ENCODE peak calls at places on chromosomes 7 and 10, in nine cellular contexts. M is Peyer's patch, Z is breast epithelium, A is HL-60, T is A549, V is WTC11, W is psoas muscle, X is suprapubic skin, G is neural progenitor cell. P is an unnamed sample.

GRCh38 chr7:11702938-11703337 is 129.1 kb downstream of the THSD7A start:
- DNase-seq in A (peak), T (no peak), G (no peak), M (no peak), X (no peak), Z (no peak), W (no peak), V (no peak), P (no peak)

GRCh38 chr10:80276335-80276734 is 13.1 kb downstream of the MAT1A start:
- DNase-seq in V (no peak), M (no peak), X (peak), G (no peak), T (no peak), Z (no peak), W (no peak), A (no peak), P (no peak)

GRCh38 chr10:112191791-112192190 is 8.2 kb upstream of the GPAM start:
- DNase-seq in T (no peak), V (no peak), X (no peak), M (no peak), G (no peak), A (no peak), Z (no peak), W (no peak), P (no peak)

GRCh38 chr7:20331231-20331880 is 656 bp downstream of the ITGB8 start:
- DNase-seq in A (peak), M (peak), T (peak), V (peak), G (peak), Z (peak), W (peak), X (peak), P (no peak)

GRCh38 chr7:155203059-155203881 is 94.4 kb upstream of the INSIG1 start:
- DNase-seq in A (no peak), G (no peak), Z (no peak), W (no peak), M (no peak), T (no peak), V (no peak), X (no peak), P (no peak)

GRCh38 chr7:127652333-127653248 is 597 bp downstream of the SND1 start:
- DNase-seq in M (no peak), V (no peak), X (no peak), W (no peak), A (no peak), T (peak), Z (no peak), G (no peak), P (no peak)

GRCh38 chr10:8873310-8873709 is 818.8 kb downstream of the GATA3 start:
- DNase-seq in M (no peak), A (no peak), W (no peak), X (no peak), Z (no peak), T (peak), G (no peak), V (no peak), P (no peak)

GRCh38 chr7:123067814-123068213 is 72.3 kb upstream of the TAS2R16 start:
- DNase-seq in T (no peak), Z (no peak), A (no peak), M (no peak), X (no peak), W (no peak), V (no peak), G (no peak), P (no peak)

GRCh38 chr7:73722785-73723184 is 3.3 kb upstream of the STX1A start:
- DNase-seq in G (no peak), A (no peak), X (no peak), Z (no peak), W (no peak), M (no peak), V (no peak), T (no peak), P (no peak)

GRCh38 chr10:3225589-3225988 is 53.0 kb upstream of the PITRM1 start:
- DNase-seq in Z (no peak), A (no peak), X (no peak), V (no peak), W (no peak), T (peak), M (no peak), G (no peak), P (no peak)

GRCh38 chr7:135537905-135538304 is 19.8 kb upstream of the NUP205 start:
- DNase-seq in A (no peak), M (no peak), W (no peak), G (no peak), T (no peak), X (no peak), Z (no peak), V (no peak), P (no peak)

GRCh38 chr10:35225204-35225603 is 98.6 kb downstream of the CREM start:
- DNase-seq in A (peak), X (no peak), T (no peak), Z (no peak), V (no peak), G (no peak), W (no peak), M (no peak), P (no peak)

GRCh38 chr7:30645661-30646060 is 36.6 kb downstream of the CRHR2 start:
- DNase-seq in V (no peak), A (no peak), G (no peak), W (no peak), M (no peak), Z (no peak), X (no peak), T (no peak), P (no peak)

GRCh38 chr10:43683451-43684197 is 34.9 kb upstream of the ZNF32 start:
- DNase-seq in A (no peak), V (peak), W (no peak), G (peak), M (no peak), X (peak), Z (no peak), T (peak), P (no peak)

GRCh38 chr10:127485153-127485857 is 63.8 kb upstream of the NPS start:
- DNase-seq in G (peak), X (no peak), T (peak), M (no peak), W (no peak), Z (no peak), A (no peak), V (peak), P (no peak)

GRCh38 chr10:86665868-86666267 is 2.4 kb upstream of the LDB3 start:
- DNase-seq in W (peak), G (no peak), M (no peak), Z (no peak), X (no peak), T (no peak), V (no peak), A (no peak), P (no peak)

GRCh38 chr7:32495298-32496051 is at the start of gene AVL9:
- DNase-seq in M (peak), X (peak), A (peak), V (peak), Z (peak), G (peak), W (peak), T (peak), P (peak)

GRCh38 chr10:115402690-115403089 is 309.5 kb downstream of the ATRNL1 start:
- DNase-seq in T (no peak), V (no peak), A (no peak), M (no peak), W (no peak), G (no peak), X (no peak), Z (no peak), P (no peak)

GRCh38 chr7:50952120-50952519 is 169.4 kb upstream of the GRB10 start:
- DNase-seq in X (no peak), M (no peak), V (no peak), T (no peak), W (no peak), G (no peak), Z (no peak), A (no peak), P (no peak)

GRCh38 chr10:70886921-70887665 is 1.3 kb downstream of the PCBD1 start:
- DNase-seq in Z (no peak), G (peak), T (no peak), V (no peak), A (no peak), W (no peak), X (no peak), M (no peak), P (no peak)

GRCh38 chr10:127415901-127416630 is 133.0 kb upstream of the NPS start:
- DNase-seq in A (no peak), T (no peak), G (peak), W (no peak), V (no peak), Z (no peak), M (no peak), X (no peak), P (peak)

GRCh38 chr10:113326160-113327111 is 226.4 kb upstream of the HABP2 start:
- DNase-seq in A (peak), M (no peak), X (no peak), V (peak), G (peak), Z (no peak), W (peak), T (peak), P (no peak)

GRCh38 chr7:158377800-158378623 is 209.6 kb downstream of the PTPRN2 start:
- DNase-seq in M (peak), Z (no peak), X (no peak), A (no peak), W (no peak), G (no peak), V (no peak), T (no peak), P (no peak)

GRCh38 chr10:28637346-28637745 is 40.0 kb upstream of the BAMBI start:
- DNase-seq in X (no peak), T (no peak), A (no peak), V (no peak), W (no peak), M (no peak), Z (no peak), G (no peak), P (peak)

GRCh38 chr10:88270061-88270808 is 312.9 kb downstream of the RNLS start:
- DNase-seq in Z (no peak), X (no peak), W (no peak), G (no peak), T (no peak), A (no peak), M (no peak), V (no peak), P (no peak)

GRCh38 chr10:65675236-65675635 is 1250.6 kb upstream of the LRRTM3 start:
- DNase-seq in Z (no peak), W (no peak), V (no peak), T (peak), G (no peak), X (no peak), A (no peak), M (no peak), P (no peak)

GRCh38 chr10:122786269-122786668 is 59.4 kb downstream of the CUZD1 start:
- DNase-seq in X (peak), G (peak), A (no peak), W (no peak), M (no peak), Z (no peak), T (peak), V (peak), P (no peak)

GRCh38 chr7:150631866-150632864 is at the start of gene GIMAP6:
- DNase-seq in G (no peak), M (no peak), X (no peak), T (no peak), V (no peak), Z (no peak), W (no peak), A (peak), P (no peak)

GRCh38 chr10:59362184-59362966 is at the start of gene FAM13C:
- DNase-seq in G (peak), Z (peak), T (peak), W (peak), M (peak), X (peak), A (no peak), V (peak), P (no peak)

GRCh38 chr7:135708041-135708440 is 19.9 kb downstream of the SLC13A4 start:
- DNase-seq in T (no peak), Z (no peak), W (no peak), V (peak), A (no peak), X (no peak), G (no peak), M (no peak), P (no peak)

GRCh38 chr7:33186187-33186586 is 56.8 kb downstream of the BBS9 start:
- DNase-seq in T (peak), V (no peak), Z (no peak), W (no peak), A (no peak), X (no peak), G (peak), M (no peak), P (no peak)

GRCh38 chr10:13803566-13804554 is 217.1 kb downstream of the PRPF18 start:
- DNase-seq in X (no peak), Z (no peak), T (no peak), A (no peak), W (no peak), G (no peak), M (no peak), V (no peak), P (no peak)

GRCh38 chr7:157821959-157822687 is 485.3 kb downstream of the DNAJB6 start:
- DNase-seq in T (no peak), M (no peak), G (no peak), W (no peak), V (no peak), A (no peak), X (no peak), Z (no peak), P (no peak)

GRCh38 chr10:74675527-74675926 is 150.9 kb upstream of the KAT6B start:
- DNase-seq in Z (no peak), W (no peak), V (no peak), M (no peak), T (no peak), G (no peak), X (no peak), A (no peak), P (no peak)

GRCh38 chr10:1551636-1552338 is 185.5 kb downstream of the ADARB2 start:
- DNase-seq in X (no peak), Z (peak), G (peak), W (no peak), M (peak), V (no peak), T (no peak), A (no peak), P (no peak)

GRCh38 chr10:43253461-43254198 is 13.2 kb downstream of the RASGEF1A start:
- DNase-seq in M (no peak), Z (no peak), W (no peak), X (peak), A (no peak), G (no peak), V (no peak), T (no peak), P (no peak)

GRCh38 chr7:105621617-105622016 is 40.3 kb upstream of the EFCAB10 start:
- DNase-seq in Z (no peak), X (no peak), T (no peak), G (no peak), M (no peak), A (no peak), V (no peak), W (peak), P (no peak)

GRCh38 chr7:3446786-3447185 is 145.7 kb downstream of the SDK1 start:
- DNase-seq in M (no peak), W (no peak), X (no peak), Z (no peak), V (no peak), A (no peak), T (no peak), G (no peak), P (no peak)

GRCh38 chr7:36506820-36507219 is 117.2 kb downstream of the ANLN start:
- DNase-seq in X (peak), G (no peak), V (no peak), M (no peak), T (peak), A (no peak), Z (no peak), W (no peak), P (no peak)

GRCh38 chr7:18590744-18591340 is 95.3 kb downstream of the HDAC9 start:
- DNase-seq in A (no peak), M (no peak), Z (no peak), T (peak), X (no peak), V (no peak), G (peak), W (no peak), P (no peak)

GRCh38 chr7:116292381-116292780 is 82.0 kb downstream of the TES start:
- DNase-seq in W (no peak), M (no peak), T (no peak), A (no peak), V (no peak), G (no peak), Z (no peak), X (no peak), P (no peak)

GRCh38 chr7:116290740-116291139 is 80.4 kb downstream of the TES start:
- DNase-seq in M (no peak), X (no peak), A (no peak), W (no peak), T (no peak), G (peak), Z (no peak), V (peak), P (no peak)

GRCh38 chr7:116291937-116292336 is 81.6 kb downstream of the TES start:
- DNase-seq in M (no peak), Z (no peak), A (no peak), V (no peak), X (no peak), G (no peak), W (no peak), T (no peak), P (no peak)

GRCh38 chr7:116293633-116294032 is 83.3 kb downstream of the TES start:
- DNase-seq in A (no peak), V (no peak), Z (no peak), T (no peak), W (no peak), M (no peak), G (no peak), X (no peak), P (no peak)

DNA sequence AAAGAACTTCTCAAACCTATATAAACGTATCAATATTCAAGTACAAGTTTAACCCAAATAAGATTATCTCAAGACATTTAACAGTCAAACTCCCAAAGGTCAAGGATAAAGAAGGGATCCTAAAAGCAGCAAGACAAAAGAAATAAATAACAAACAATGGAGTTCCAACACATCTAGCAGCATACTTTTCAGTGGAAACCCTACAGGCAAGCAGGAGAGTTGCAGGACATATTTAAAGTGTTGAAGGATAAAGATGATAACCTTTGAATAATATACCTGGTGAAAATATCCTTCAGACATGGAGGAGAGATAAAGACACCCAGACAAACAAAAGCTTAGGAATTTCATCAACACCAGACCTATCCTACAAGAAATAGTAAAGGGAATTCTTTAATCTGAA is 82.8 kb downstream of the TES start:
- DNase-seq in T (no peak), G (no peak), X (no peak), V (no peak), W (no peak), M (no peak), Z (no peak), A (no peak), P (no peak)
- TF ChIP-seq CTCF in T (no peak), G (peak), X (no peak), V (no peak), W (no peak), M (no peak), Z (no peak), A (no peak), P (no peak)

GRCh38 chr7:14841850-14842249 is 60.7 kb downstream of the DGKB start:
- DNase-seq in Z (no peak), A (no peak), T (no peak), M (no peak), G (no peak), X (no peak), V (no peak), W (no peak), P (no peak)
- TF ChIP-seq CTCF in Z (no peak), A (no peak), T (no peak), M (no peak), G (no peak), X (no peak), V (no peak), W (no peak), P (no peak)

DNA sequence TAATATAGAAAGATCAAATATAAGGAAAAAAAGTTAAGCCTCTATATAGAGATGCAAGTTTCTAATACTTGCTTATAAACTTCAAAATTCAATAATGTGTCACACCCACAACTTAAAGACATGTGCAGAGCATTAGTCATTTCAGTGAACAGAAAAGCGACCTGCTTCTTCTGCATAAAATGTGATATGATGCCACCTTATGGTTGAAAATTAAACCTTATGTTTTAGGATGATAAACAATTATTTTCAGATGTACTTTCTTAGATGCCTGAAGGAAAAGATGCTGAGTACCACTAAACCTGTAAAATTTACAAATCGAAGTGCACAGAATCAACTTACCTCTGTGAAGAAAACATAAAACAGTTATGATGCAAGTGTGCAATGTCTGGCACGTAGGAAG is 96.0 kb downstream of the MTERF1 start:
- DNase-seq in Z (no peak), T (peak), G (no peak), X (no peak), A (no peak), W (no peak), V (no peak), M (no peak), P (no peak)
- TF ChIP-seq CTCF in Z (peak), T (peak), G (peak), X (no peak), A (no peak), W (peak), V (no peak), M (no peak), P (peak)

GRCh38 chr10:69513617-69514016 is 59.6 kb downstream of the NEUROG3 start:
- DNase-seq in X (no peak), T (no peak), W (no peak), Z (no peak), V (no peak), A (no peak), G (no peak), M (no peak), P (no peak)
- TF ChIP-seq CTCF in X (no peak), T (no peak), W (no peak), Z (no peak), V (no peak), A (no peak), G (no peak), M (no peak), P (no peak)

DNA sequence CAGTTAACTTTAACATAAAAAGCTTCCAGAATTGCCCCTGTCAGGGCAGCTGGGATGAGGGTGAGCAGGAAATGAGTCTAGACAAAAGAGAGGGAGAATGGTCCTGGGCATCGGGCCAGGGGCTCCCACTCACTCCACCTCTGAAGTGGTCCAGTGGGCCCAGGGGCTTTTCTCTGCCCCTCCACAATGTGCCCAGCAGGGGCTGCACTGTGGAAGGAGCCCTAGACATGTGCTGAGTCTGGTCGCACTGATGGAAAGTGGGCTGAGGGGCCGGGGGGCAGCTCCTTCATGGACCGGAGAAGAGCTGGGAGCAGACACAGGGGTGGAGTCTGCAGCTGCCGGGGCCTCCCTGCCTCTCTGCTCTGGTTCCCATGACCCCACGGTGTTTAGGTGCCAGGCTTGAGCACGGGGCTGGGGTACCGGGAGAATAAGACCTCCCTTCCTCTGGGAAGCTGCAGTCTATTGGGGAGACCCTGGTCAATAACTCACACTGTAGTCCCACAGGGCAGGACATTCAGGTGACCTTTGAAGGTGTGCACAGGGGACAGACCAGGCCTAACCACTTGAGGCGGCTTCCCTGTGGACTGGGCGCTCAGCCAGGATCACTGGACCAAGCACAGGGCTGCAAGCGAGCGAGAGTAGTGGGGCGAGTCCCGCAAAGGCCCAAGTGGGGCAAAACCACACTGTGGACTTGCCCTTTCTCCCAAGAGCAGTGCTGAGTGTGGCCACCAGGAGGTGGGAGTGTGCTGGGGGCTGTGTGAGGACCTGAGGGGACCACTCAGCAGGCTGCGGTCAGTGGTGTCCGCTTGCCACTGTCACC is 6.1 kb downstream of the ADCY1 start:
- DNase-seq in X (peak), Z (peak), A (no peak), T (peak), G (peak), V (peak), M (no peak), W (no peak), P (no peak)
- TF ChIP-seq CTCF in X (no peak), Z (no peak), A (no peak), T (no peak), G (peak), V (peak), M (no peak), W (no peak), P (no peak)

GRCh38 chr10:124791378-124792348 is at the start of gene EEF1AKMT2:
- DNase-seq in V (peak), Z (peak), X (peak), A (peak), M (peak), W (peak), T (peak), G (peak), P (peak)
- TF ChIP-seq CTCF in V (no peak), Z (peak), X (peak), A (no peak), M (peak), W (peak), T (peak), G (peak), P (peak)

GRCh38 chr10:106555599-106555998 is 608.9 kb downstream of the SORCS1 start:
- DNase-seq in X (no peak), Z (no peak), M (no peak), V (peak), W (no peak), G (peak), T (no peak), A (no peak), P (no peak)
- TF ChIP-seq CTCF in X (no peak), Z (no peak), M (no peak), V (no peak), W (no peak), G (peak), T (no peak), A (no peak), P (no peak)